ENCODE peak calls at places on chromosomes 13 and 19, in ten cellular contexts. W is head of caudate nucleus, Y is GM04504, S is ureter, I is T-cell, G is B cell, F is adrenal gland, T is cardiac fibroblast, M is GOT3, J is substantia nigra. O is an unnamed sample.

GRCh38 chr19:37933965-37934364 is 27.0 kb downstream of the SIPA1L3 start:
- DNase-seq in W (no peak), Y (no peak), S (no peak), I (no peak), G (no peak), F (no peak), T (peak; percentile 72), M (no peak), J (no peak), O (peak; percentile 57)

GRCh38 chr19:45767881-45768643 is 990 bp downstream of the SIX5 start:
- DNase-seq in W (no peak), Y (no peak), S (peak; percentile 77), I (no peak), G (peak; percentile 66), F (peak; percentile 76), T (peak; percentile 76), M (no peak), J (peak; percentile 15), O (peak; percentile 80)

GRCh38 chr19:18785179-18786124 is 5.7 kb downstream of the COMP start:
- DNase-seq in W (peak; percentile 33), Y (no peak), S (peak; percentile 72), I (peak; percentile 57), G (peak; percentile 75), F (peak; percentile 85), T (peak; percentile 58), M (no peak), J (no peak), O (peak; percentile 77)

GRCh38 chr19:56765107-56765506 is 75.4 kb downstream of the PEG3 start:
- DNase-seq in W (peak; percentile 90), Y (no peak), S (peak; percentile 51), I (no peak), G (peak; percentile 58), F (peak; percentile 86), T (peak; percentile 8), M (no peak), J (peak; percentile 70), O (no peak)

GRCh38 chr13:45950343-45950995 is 98.9 kb upstream of the SIAH3 start:
- DNase-seq in W (no peak), Y (no peak), S (no peak), I (no peak), G (no peak), F (no peak), T (no peak), M (no peak), J (no peak), O (no peak)

GRCh38 chr13:110957181-110957884 is 42.5 kb upstream of the ANKRD10 start:
- DNase-seq in W (no peak), Y (no peak), S (no peak), I (no peak), G (no peak), F (no peak), T (peak; percentile 46), M (no peak), J (no peak), O (peak; percentile 14)

GRCh38 chr13:99086869-99087129 is 108.9 kb upstream of the DOCK9 start:
- DNase-seq in W (peak; percentile 15), Y (no peak), S (peak; percentile 46), I (peak; percentile 37), G (peak; percentile 69), F (peak; percentile 47), T (peak; percentile 35), M (no peak), J (no peak), O (no peak)

GRCh38 chr13:38566526-38566925 is 120.4 kb upstream of the FREM2 start:
- DNase-seq in W (no peak), Y (no peak), S (no peak), I (no peak), G (no peak), F (no peak), T (no peak), M (no peak), J (no peak), O (no peak)

GRCh38 chr19:4061178-4061682 is 5.5 kb downstream of the ZBTB7A start:
- DNase-seq in W (no peak), Y (no peak), S (peak; percentile 87), I (no peak), G (peak; percentile 65), F (peak; percentile 90), T (peak; percentile 60), M (no peak), J (no peak), O (peak; percentile 90)

GRCh38 chr13:29476046-29476445 is 119.4 kb downstream of the SLC7A1 start:
- DNase-seq in W (no peak), Y (no peak), S (no peak), I (no peak), G (no peak), F (no peak), T (no peak), M (no peak), J (no peak), O (no peak)

GRCh38 chr19:8592231-8593009 is 15.2 kb upstream of the MYO1F start:
- DNase-seq in W (peak; percentile 84), Y (no peak), S (peak; percentile 96), I (peak; percentile 96), G (peak; percentile 83), F (peak; percentile 100), T (peak; percentile 97), M (peak; percentile 88), J (peak; percentile 32), O (no peak)

GRCh38 chr13:31881495-31881882 is 142.2 kb downstream of the RXFP2 start:
- DNase-seq in W (no peak), Y (no peak), S (no peak), I (no peak), G (no peak), F (no peak), T (no peak), M (no peak), J (no peak), O (no peak)

GRCh38 chr13:110170020-110170790 is 136.8 kb downstream of the COL4A1 start:
- DNase-seq in W (no peak), Y (no peak), S (no peak), I (no peak), G (no peak), F (no peak), T (no peak), M (no peak), J (no peak), O (no peak)

GRCh38 chr19:49555600-49556411 is 24.6 kb downstream of the NOSIP start:
- DNase-seq in W (no peak), Y (no peak), S (peak; percentile 73), I (peak; percentile 91), G (peak; percentile 47), F (peak; percentile 94), T (peak; percentile 43), M (no peak), J (no peak), O (no peak)

GRCh38 chr19:10228925-10229324 is 2.2 kb downstream of the S1PR2 start:
- DNase-seq in W (no peak), Y (no peak), S (no peak), I (peak; percentile 16), G (peak; percentile 67), F (peak; percentile 33), T (peak; percentile 61), M (no peak), J (peak; percentile 4), O (peak; percentile 46)

GRCh38 chr19:7506385-7507328 is 9.2 kb upstream of the ZNF358 start:
- DNase-seq in W (peak; percentile 85), Y (peak; percentile 36), S (peak; percentile 86), I (peak; percentile 45), G (no peak), F (peak; percentile 99), T (peak; percentile 95), M (no peak), J (no peak), O (peak; percentile 99)

GRCh38 chr13:109880371-109881346 is 94.3 kb upstream of the IRS2 start:
- DNase-seq in W (no peak), Y (no peak), S (no peak), I (no peak), G (no peak), F (no peak), T (no peak), M (no peak), J (no peak), O (no peak)

GRCh38 chr13:32840113-32840512 is 176.1 kb upstream of the KL start:
- DNase-seq in W (no peak), Y (no peak), S (no peak), I (no peak), G (no peak), F (no peak), T (no peak), M (no peak), J (no peak), O (no peak)

GRCh38 chr13:80339578-80339840 is 1.4 kb downstream of the SPRY2 start:
- DNase-seq in W (no peak), Y (no peak), S (no peak), I (no peak), G (no peak), F (no peak), T (peak; percentile 42), M (no peak), J (no peak), O (peak; percentile 29)

GRCh38 chr13:83895994-83896580 is 13.8 kb upstream of the SLITRK1 start:
- DNase-seq in W (no peak), Y (no peak), S (no peak), I (no peak), G (no peak), F (no peak), T (peak; percentile 5), M (no peak), J (no peak), O (peak; percentile 67)

O was measured in MCF 10A.